ENCODE peak calls at places on chromosomes 4 and X, in four cellular contexts. K, S, A and J are unnamed samples.

GRCh38 chr4:127355738-127356137 is 277.0 kb upstream of the INTU start:
- DNase-seq in A (no peak), S (no peak), K (no peak), J (no peak)

GRCh38 chr4:75777589-75777988 is 53.2 kb downstream of the USO1 start:
- DNase-seq in K (no peak), S (no peak), A (no peak), J (no peak)

GRCh38 chrX:105219454-105220401 is 766 bp downstream of the TEX13A start:
- DNase-seq in K (no peak), S (no peak), A (no peak), J (peak; percentile 41)

GRCh38 chrX:46587753-46588171 is 14.2 kb downstream of the CHST7 start:
- DNase-seq in K (no peak), A (no peak), S (no peak), J (no peak)

GRCh38 chr4:8765631-8766590 is 105.7 kb downstream of the HMX1 start:
- DNase-seq in S (peak; percentile 60), A (no peak), K (no peak), J (no peak)

GRCh38 chrX:13220916-13221315 is 98.9 kb downstream of the ATXN3L start:
- DNase-seq in A (no peak), K (no peak), S (no peak), J (no peak)

GRCh38 chr4:99624141-99624719 is 33.4 kb downstream of the C4orf54 start:
- DNase-seq in A (no peak), K (no peak), S (peak; percentile 59), J (no peak)

GRCh38 chrX:80578518-80579105 is 158.4 kb downstream of the TENT5D start:
- DNase-seq in S (no peak), A (no peak), K (no peak), J (no peak)

GRCh38 chr4:26938516-26938915 is 77.9 kb downstream of the STIM2 start:
- DNase-seq in K (no peak), S (no peak), A (no peak), J (no peak)

GRCh38 chr4:1981251-1982055 is 27.3 kb downstream of the NELFA start:
- DNase-seq in K (no peak), S (no peak), A (peak; percentile 55), J (peak; percentile 22)

GRCh38 chr4:46270986-46271596 is 118.8 kb downstream of the GABRA2 start:
- DNase-seq in S (no peak), K (no peak), A (no peak), J (no peak)

GRCh38 chrX:139196890-139197289 is 333.6 kb upstream of the F9 start:
- DNase-seq in A (no peak), S (no peak), K (no peak), J (no peak)
- TF ChIP-seq CTCF in A (no peak), S (no peak), K (no peak), J (no peak)

GRCh38 chr4:80255374-80256095 is 10.9 kb upstream of the FGF5 start:
- DNase-seq in A (no peak), K (no peak), S (no peak), J (no peak)

GRCh38 chr4:80254114-80254513 is 12.3 kb upstream of the FGF5 start:
- DNase-seq in A (no peak), S (no peak), K (no peak), J (no peak)

GRCh38 chr4:80252953-80253352 is 13.5 kb upstream of the FGF5 start:
- DNase-seq in A (no peak), K (no peak), S (no peak), J (no peak)

GRCh38 chr4:80252427-80252826 is 14.0 kb upstream of the FGF5 start:
- DNase-seq in K (no peak), S (no peak), A (no peak), J (no peak)

DNA sequence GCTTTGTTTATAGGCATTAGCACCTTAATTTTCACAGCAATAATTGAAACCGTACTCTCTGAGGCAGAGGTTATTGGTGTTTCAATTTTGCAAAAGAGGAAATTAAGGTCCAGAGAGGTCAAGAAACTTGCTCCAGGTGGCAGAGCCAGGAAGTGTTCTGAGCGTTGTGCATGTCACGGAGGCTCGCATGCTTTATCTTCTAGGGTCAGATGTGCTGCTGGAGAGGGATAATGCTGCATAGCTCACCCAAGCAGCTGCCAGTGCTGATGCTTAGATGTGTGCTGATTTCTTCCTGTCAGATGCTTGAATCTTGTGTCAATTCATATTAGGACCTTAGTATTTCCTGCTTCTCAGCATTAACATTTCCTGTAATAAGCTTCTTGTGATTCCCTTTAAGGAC is 13.0 kb upstream of the FGF5 start:
- DNase-seq in S (no peak), K (no peak), A (no peak), J (no peak)
- TF ChIP-seq POLR2AphosphoS5 in S (no peak), K (no peak), A (no peak), J (no peak)

GRCh38 chr4:98572697-98573096 is 85.7 kb downstream of the TSPAN5 start:
- DNase-seq in S (no peak), K (no peak), A (no peak), J (no peak)

GRCh38 chr4:98568896-98569663 is 89.3 kb downstream of the TSPAN5 start:
- DNase-seq in K (no peak), S (no peak), A (no peak), J (no peak)

GRCh38 chr4:98573791-98574190 is 84.6 kb downstream of the TSPAN5 start:
- DNase-seq in S (no peak), A (no peak), K (no peak), J (no peak)

GRCh38 chr4:98570160-98570797 is 88.1 kb downstream of the TSPAN5 start:
- DNase-seq in A (no peak), S (no peak), K (no peak), J (no peak)

DNA sequence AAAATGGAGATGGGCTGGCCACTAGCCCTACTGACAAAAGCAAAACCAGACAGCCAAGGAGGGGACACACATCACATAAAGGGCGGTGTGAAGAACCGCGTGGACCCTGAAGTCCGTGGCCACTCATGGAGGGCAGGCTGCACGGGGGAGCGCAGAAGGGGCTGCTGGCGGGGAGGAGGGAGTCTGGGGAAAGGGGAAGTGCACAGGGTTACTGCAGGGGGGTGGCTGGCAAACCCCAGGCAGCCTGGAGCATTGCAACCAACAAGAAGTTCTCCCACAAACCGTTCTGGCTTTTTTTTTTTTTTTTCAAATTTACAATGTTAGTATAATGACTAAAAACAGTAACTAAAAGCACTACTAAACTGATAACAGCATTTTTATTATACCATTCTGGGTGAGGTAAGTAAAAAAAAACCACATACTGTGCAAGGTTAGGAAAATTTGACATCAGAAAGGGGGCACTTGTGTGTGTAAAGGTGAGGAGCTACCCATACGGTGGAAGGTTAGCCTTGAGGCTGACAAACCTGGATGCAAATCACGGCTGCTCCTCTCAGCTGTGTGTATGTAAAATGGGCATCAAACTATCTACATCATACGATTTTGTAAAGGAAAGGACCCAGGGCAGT is 87.1 kb downstream of the TSPAN5 start:
- DNase-seq in K (no peak), A (no peak), S (no peak), J (peak; percentile 36)
- TF ChIP-seq CTCF in K (no peak), A (no peak), S (no peak), J (no peak)

GRCh38 chrX:39953879-39954278 is 143.9 kb downstream of the BCOR start:
- DNase-seq in A (peak; percentile 86), K (no peak), S (peak; percentile 87), J (peak; percentile 91)
- TF ChIP-seq POLR2AphosphoS5 in A (peak; percentile 67), K (no peak), S (peak; percentile 26), J (no peak)

GRCh38 chr4:20317424-20317985 is 65.8 kb downstream of the SLIT2 start:
- DNase-seq in A (no peak), K (no peak), S (no peak), J (no peak)

GRCh38 chr4:20318011-20318898 is 66.5 kb downstream of the SLIT2 start:
- DNase-seq in S (no peak), A (no peak), K (no peak), J (no peak)

GRCh38 chr4:20311863-20312262 is 60.2 kb downstream of the SLIT2 start:
- DNase-seq in S (no peak), K (no peak), A (no peak), J (no peak)

GRCh38 chr4:20318899-20319291 is 67.2 kb downstream of the SLIT2 start:
- DNase-seq in A (no peak), S (no peak), K (no peak), J (no peak)

DNA sequence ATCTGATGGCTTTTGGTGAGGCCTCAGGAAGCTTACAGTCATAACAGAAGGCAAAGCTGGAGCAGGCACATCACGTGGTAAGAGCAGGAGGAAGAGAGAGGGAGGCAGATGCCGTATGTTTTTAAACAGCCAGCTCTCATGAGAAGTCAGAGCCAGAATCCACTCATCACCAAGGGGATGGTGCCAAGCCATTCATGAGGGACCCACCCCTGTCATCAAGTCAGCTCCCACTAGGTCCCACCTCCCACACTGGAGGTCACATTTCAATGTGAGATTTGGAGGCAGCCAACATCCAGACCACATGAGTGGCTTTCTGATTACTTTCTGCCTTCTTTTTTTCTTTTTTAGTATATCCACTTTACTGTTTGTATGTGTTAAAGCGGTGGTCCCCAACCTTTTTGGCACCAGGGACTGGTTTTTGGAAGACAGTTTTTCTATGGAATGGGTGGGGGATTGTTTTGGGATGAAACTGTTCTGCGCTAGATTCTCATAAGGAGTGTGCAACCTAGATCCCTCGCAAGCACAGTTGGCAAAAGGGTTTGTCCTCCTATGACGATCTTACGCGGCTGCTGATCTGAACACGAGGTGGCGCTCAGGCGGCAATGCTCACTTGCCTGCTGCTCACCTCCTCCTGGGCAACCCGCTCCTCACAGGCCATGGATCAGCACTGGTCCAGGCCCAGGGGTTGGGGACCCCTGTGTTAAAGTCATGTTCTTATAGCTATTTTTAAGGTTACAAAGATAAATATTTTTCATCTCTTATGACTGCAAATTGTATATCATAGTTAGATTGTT is 61.7 kb downstream of the SLIT2 start:
- DNase-seq in K (peak; percentile 53), S (no peak), A (peak; percentile 12), J (peak; percentile 20)
- TF ChIP-seq CTCF in K (peak; percentile 98), S (no peak), A (no peak), J (no peak)